ENCODE peak calls at places on chromosomes 2 and 18, in eight cellular contexts. T is esophagus squamous epithelium; Q is effector memory CD4-positive, alpha-beta T cell; U is CD4-positive, alpha-beta memory T cell; X is mesendoderm; V is tibial artery; B is PC-3; R is ovary. I is an unnamed sample.
A peak's percentile ranks its signal among the peaks of the same experiment; 100 is the strongest.

GRCh38 chr18:43883886-43884285 is 606.6 kb upstream of the SYT4 start:
- DNase-seq in T (no peak), X (no peak), R (no peak), U (no peak), B (no peak), V (no peak), Q (no peak), I (no peak)

GRCh38 chr2:215660687-215661086 is 224.8 kb upstream of the FN1 start:
- DNase-seq in B (no peak), V (no peak), T (no peak), X (no peak), R (no peak), U (no peak), Q (no peak), I (no peak)

GRCh38 chr18:80246656-80247402 is 485 bp downstream of the PARD6G start:
- DNase-seq in Q (no peak), V (no peak), T (no peak), B (peak; percentile 6), X (peak; percentile 60), U (no peak), R (peak; percentile 62), I (no peak)

GRCh38 chr2:152646775-152647174 is 70.5 kb downstream of the PRPF40A start:
- DNase-seq in V (no peak), B (peak; percentile 88), Q (no peak), X (peak; percentile 68), U (no peak), T (no peak), R (no peak), I (no peak)

GRCh38 chr2:54409752-54410151 is 46.4 kb upstream of the SPTBN1 start:
- DNase-seq in X (peak; percentile 55), Q (no peak), B (no peak), U (no peak), V (no peak), T (no peak), R (no peak), I (no peak)

GRCh38 chr18:42437646-42438045 is 482.6 kb downstream of the PIK3C3 start:
- DNase-seq in U (no peak), V (no peak), X (no peak), T (no peak), R (no peak), Q (no peak), B (no peak), I (no peak)

GRCh38 chr2:171995586-171995985 is 4.2 kb upstream of the METAP1D start:
- DNase-seq in Q (no peak), X (no peak), B (no peak), R (no peak), U (no peak), T (no peak), V (no peak), I (no peak)

GRCh38 chr2:1653956-1654695 is 90.2 kb downstream of the PXDN start:
- DNase-seq in T (no peak), V (no peak), Q (no peak), B (peak; percentile 62), R (peak; percentile 8), X (no peak), U (no peak), I (no peak)

GRCh38 chr2:46828039-46828438 is 87.6 kb downstream of the MCFD2 start:
- DNase-seq in Q (no peak), R (no peak), X (no peak), B (no peak), U (no peak), V (peak; percentile 2), T (no peak), I (no peak)

GRCh38 chr2:218383892-218384519 is 1.9 kb downstream of the SLC11A1 start:
- DNase-seq in U (no peak), V (peak; percentile 33), X (no peak), R (no peak), B (peak; percentile 25), Q (no peak), T (no peak), I (no peak)

GRCh38 chr2:18455256-18455862 is 105.1 kb downstream of the RDH14 start:
- DNase-seq in B (peak; percentile 59), Q (no peak), T (no peak), X (peak; percentile 40), U (no peak), V (no peak), R (no peak), I (no peak)

GRCh38 chr18:31451625-31452024 is 4.1 kb downstream of the DSG3 start:
- DNase-seq in T (no peak), U (no peak), Q (no peak), X (no peak), R (no peak), B (no peak), V (no peak), I (no peak)

GRCh38 chr2:136118819-136119716 is 1.1 kb upstream of the CXCR4 start:
- DNase-seq in Q (peak; percentile 84), V (peak; percentile 51), B (no peak), X (peak; percentile 60), U (peak; percentile 85), T (peak; percentile 57), R (peak; percentile 19), I (no peak)

GRCh38 chr2:189249901-189250300 is 70.3 kb upstream of the COL5A2 start:
- DNase-seq in X (no peak), B (no peak), R (no peak), U (no peak), T (no peak), Q (no peak), V (no peak), I (no peak)

GRCh38 chr2:189255711-189256110 is 76.2 kb upstream of the COL5A2 start:
- DNase-seq in U (no peak), T (no peak), R (no peak), V (no peak), B (no peak), Q (no peak), X (no peak), I (no peak)

GRCh38 chr2:189252991-189253680 is 73.6 kb upstream of the COL5A2 start:
- DNase-seq in V (no peak), Q (no peak), U (no peak), T (no peak), R (no peak), B (peak; percentile 74), X (no peak), I (no peak)

GRCh38 chr2:189254268-189254883 is 74.8 kb upstream of the COL5A2 start:
- DNase-seq in T (no peak), V (peak; percentile 70), Q (no peak), B (peak; percentile 39), U (no peak), X (peak; percentile 8), R (peak; percentile 61), I (peak; percentile 57)

DNA sequence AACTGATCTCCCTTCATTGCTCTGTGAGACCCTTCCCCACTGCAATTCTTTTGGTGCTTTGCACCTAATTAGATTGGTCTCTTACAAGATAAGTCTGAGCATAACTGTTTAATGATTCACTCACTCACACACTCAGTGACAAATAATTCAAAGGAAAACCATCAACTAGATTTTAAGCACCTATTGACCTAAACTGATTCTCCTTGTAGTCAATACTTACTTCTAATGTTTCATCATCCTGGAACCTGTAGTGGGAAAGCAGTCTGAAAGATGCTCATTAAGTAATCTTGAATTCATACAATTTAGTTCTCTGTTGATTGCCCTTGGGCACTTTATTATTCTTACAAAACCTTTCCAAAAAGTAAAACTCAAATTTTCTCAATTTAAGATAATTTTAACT is 74.3 kb upstream of the COL5A2 start:
- DNase-seq in Q (no peak), X (peak; percentile 40), V (no peak), T (no peak), R (no peak), B (peak; percentile 31), U (no peak), I (no peak)
- H3K27ac ChIP-seq in Q (no peak overlapping the region), X (no peak overlapping the region), V (peak overlapping the region; percentile 43), T (no peak overlapping the region), R (no peak overlapping the region), B (peak overlapping the region; percentile 63), U (no peak overlapping the region), I (no peak overlapping the region)

GRCh38 chr18:24268784-24269550 is 128.7 kb downstream of the OSBPL1A start:
- DNase-seq in U (no peak), R (no peak), X (peak; percentile 49), Q (no peak), T (no peak), V (no peak), B (peak; percentile 27), I (no peak)

GRCh38 chr18:24263078-24263477 is 124.2 kb downstream of the CABYR start:
- DNase-seq in B (no peak), U (no peak), R (no peak), Q (no peak), V (no peak), X (no peak), T (no peak), I (no peak)

GRCh38 chr18:24267878-24268277 is 129.0 kb downstream of the CABYR start:
- DNase-seq in X (no peak), Q (no peak), T (no peak), B (no peak), U (no peak), R (no peak), V (no peak), I (no peak)

GRCh38 chr18:24265502-24266064 is 126.7 kb downstream of the CABYR start:
- DNase-seq in V (no peak), U (no peak), X (no peak), B (no peak), Q (no peak), T (no peak), R (no peak), I (no peak)

DNA sequence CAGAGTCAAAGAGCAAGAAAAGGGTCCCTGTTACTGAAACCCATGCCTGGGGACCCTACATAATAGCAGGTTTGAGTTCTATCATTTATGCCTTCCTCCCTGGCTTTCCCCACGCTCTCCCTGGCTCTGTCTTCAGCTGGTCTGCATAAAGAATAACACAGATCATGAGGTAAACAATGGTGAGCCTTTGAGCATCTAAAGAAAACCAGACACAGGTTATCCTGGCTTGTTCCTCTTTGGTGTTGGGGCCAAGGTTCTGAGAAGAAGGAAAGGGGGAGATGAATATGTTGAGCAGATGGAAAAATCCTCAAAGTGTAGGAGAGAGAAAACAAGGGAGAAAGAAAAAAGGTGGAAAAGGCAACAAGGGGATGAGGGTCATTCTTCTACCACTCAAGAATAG is 127.3 kb downstream of the CABYR start:
- DNase-seq in V (no peak), R (no peak), X (no peak), Q (no peak), U (no peak), T (no peak), B (no peak), I (no peak)
- H3K4me1 ChIP-seq in V (peaks cover 41% of the 10 kb centered on the region), R (peaks cover 2% of the 10 kb centered on the region), X (peaks cover 5% of the 10 kb centered on the region), Q (no peaks in the 10 kb centered on the region), U (no peaks in the 10 kb centered on the region), T (peaks cover 41% of the 10 kb centered on the region), B (peaks cover 36% of the 10 kb centered on the region), I (peaks cover 79% of the 10 kb centered on the region)

DNA sequence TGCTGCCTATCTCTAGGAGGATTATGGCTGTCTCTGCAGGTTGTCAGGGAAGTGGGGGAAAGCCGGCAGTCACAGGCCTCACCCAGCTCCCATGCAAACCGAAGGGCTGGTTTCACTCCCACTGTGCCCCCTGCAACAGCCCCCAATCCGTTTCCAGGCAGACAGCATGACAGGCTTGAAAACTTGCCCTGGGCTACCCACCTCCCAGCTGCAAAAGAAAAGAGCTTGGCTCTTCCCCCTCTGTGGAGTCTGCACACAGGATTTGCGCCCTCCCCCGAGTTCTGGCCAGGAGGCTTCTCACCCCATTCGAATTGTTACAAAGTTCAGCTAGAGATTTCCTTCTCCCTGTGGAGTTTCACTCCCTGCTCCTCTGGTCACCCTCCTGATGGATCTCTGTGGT is 87.4 kb upstream of the MSTN start:
- DNase-seq in R (no peak), U (no peak), V (no peak), X (no peak), B (no peak), T (no peak), Q (no peak), I (no peak)
- H3K27ac ChIP-seq in R (no peak overlapping the region), U (no peak overlapping the region), V (no peak overlapping the region), X (no peak overlapping the region), B (no peak overlapping the region), T (no peak overlapping the region), Q (no peak overlapping the region), I (no peak overlapping the region)

GRCh38 chr2:14255135-14255820 is 377.2 kb upstream of the LRATD1 start:
- DNase-seq in Q (no peak), V (no peak), X (peak; percentile 34), B (no peak), R (no peak), T (no peak), U (no peak), I (no peak)
- H3K4me1 ChIP-seq in Q (no peaks in the 10 kb centered on the region), V (no peaks in the 10 kb centered on the region), X (no peaks in the 10 kb centered on the region), B (no peaks in the 10 kb centered on the region), R (no peaks in the 10 kb centered on the region), T (no peaks in the 10 kb centered on the region), U (no peaks in the 10 kb centered on the region), I (no peaks in the 10 kb centered on the region)

I was measured in gastrocnemius medialis.